ENCODE peak calls at places on chromosomes 4 and X, in four cellular contexts. U, W, G and C are unnamed samples.
A peak's percentile ranks its signal among the peaks of the same experiment; 100 is the strongest.

GRCh38 chr4:23782778-23783455 is 106.9 kb downstream of the PPARGC1A start:
- DNase-seq in U (peak; percentile 63), W (no peak), G (no peak), C (no peak)

GRCh38 chr4:54077812-54078211 is 13.4 kb upstream of the CHIC2 start:
- DNase-seq in U (no peak), W (no peak), G (no peak), C (no peak)

GRCh38 chr4:154030747-154031146 is 241.9 kb upstream of the SFRP2 start:
- DNase-seq in U (no peak), W (no peak), G (peak; percentile 24), C (no peak)

GRCh38 chrX:31588355-31588754 is 516.5 kb upstream of the FTHL17 start:
- DNase-seq in U (no peak), W (no peak), G (no peak), C (no peak)

GRCh38 chr4:16659120-16659519 is 239.3 kb downstream of the LDB2 start:
- DNase-seq in U (no peak), W (no peak), G (no peak), C (no peak)

GRCh38 chrX:114800719-114801118 is 216.7 kb downstream of the IL13RA2 start:
- DNase-seq in U (no peak), W (no peak), G (no peak), C (no peak)

GRCh38 chr4:139763668-139764067 is 98.0 kb downstream of the MGST2 start:
- DNase-seq in U (no peak), W (no peak), G (no peak), C (no peak)

GRCh38 chr4:68180858-68181531 is 51.3 kb upstream of the TMPRSS11F start:
- DNase-seq in U (peak; percentile 75), W (no peak), G (no peak), C (no peak)

GRCh38 chr4:69589884-69590283 is 49.6 kb downstream of the UGT2A2 start:
- DNase-seq in U (no peak), W (no peak), G (no peak), C (no peak)

GRCh38 chrX:129961180-129962083 is 21.0 kb upstream of the BCORL1 start:
- DNase-seq in U (no peak), W (no peak), G (no peak), C (peak; percentile 61)

GRCh38 chr4:26807330-26807729 is 53.3 kb upstream of the STIM2 start:
- DNase-seq in U (no peak), W (no peak), G (no peak), C (no peak)

GRCh38 chrX:38311743-38312142 is 15.6 kb downstream of the RPGR start:
- DNase-seq in U (no peak), W (no peak), G (no peak), C (no peak)

GRCh38 chrX:21374163-21374993 is at the start of gene CNKSR2:
- DNase-seq in U (no peak), W (peak; percentile 41), G (peak; percentile 65), C (peak; percentile 45)

GRCh38 chr4:40887690-40888089 is 137.9 kb downstream of the NSUN7 start:
- DNase-seq in U (no peak), W (no peak), G (peak; percentile 13), C (no peak)

GRCh38 chrX:111170017-111170416 is 74.0 kb downstream of the PAK3 start:
- DNase-seq in U (peak; percentile 13), W (no peak), G (no peak), C (no peak)

GRCh38 chr4:131509521-131509920 is 1639.6 kb upstream of the PCDH10 start:
- DNase-seq in U (no peak), W (no peak), G (no peak), C (no peak)

GRCh38 chr4:146095091-146095690 is 80.3 kb upstream of the LSM6 start:
- DNase-seq in U (no peak), W (no peak), G (peak; percentile 10), C (no peak)

GRCh38 chr4:182585321-182585720 is 331.9 kb downstream of the DCTD start:
- DNase-seq in U (no peak), W (no peak), G (no peak), C (no peak)

GRCh38 chrX:89034679-89035078 is 287.7 kb downstream of the CPXCR1 start:
- DNase-seq in U (no peak), W (no peak), G (no peak), C (no peak)